ENCODE peak calls at places on chromosomes 6 and 20, in four cellular contexts. L is GM12878, V is HepG2, W is K562. F is an unnamed sample.

GRCh38 chr20:6299451-6299850 is 176.6 kb upstream of the FERMT1 start:
- DNase-seq in L (no peak), W (no peak), V (no peak), F (no peak)

GRCh38 chr6:110034637-110035096 is 56.6 kb downstream of the GPR6 start:
- DNase-seq in V (no peak), W (no peak), L (no peak), F (no peak)

GRCh38 chr6:160137989-160138835 is 16.6 kb downstream of the SLC22A1 start:
- DNase-seq in W (peak; percentile 73), L (peak; percentile 23), V (peak; percentile 57), F (peak; percentile 66)

GRCh38 chr20:3094848-3095629 is 10.5 kb upstream of the AVP start:
- DNase-seq in W (no peak), V (no peak), L (no peak), F (no peak)

GRCh38 chr6:110255356-110255755 is 75.1 kb downstream of the CDC40 start:
- DNase-seq in V (no peak), L (no peak), W (peak; percentile 16), F (peak; percentile 63)

GRCh38 chr6:12751694-12752304 is 35.2 kb downstream of the PHACTR1 start:
- DNase-seq in W (peak; percentile 52), L (no peak), V (peak; percentile 35), F (peak; percentile 86)

GRCh38 chr6:137226682-137227081 is 7.5 kb upstream of the IFNGR1 start:
- DNase-seq in W (no peak), L (no peak), V (no peak), F (no peak)

GRCh38 chr6:107590378-107590777 is 100.5 kb downstream of the SOBP start:
- DNase-seq in W (no peak), L (no peak), V (no peak), F (no peak)

GRCh38 chr20:37939701-37940151 is 36.8 kb downstream of the VSTM2L start:
- DNase-seq in V (no peak), W (no peak), L (no peak), F (no peak)

GRCh38 chr6:14079433-14079832 is 38.1 kb upstream of the CD83 start:
- DNase-seq in V (no peak), L (no peak), W (no peak), F (no peak)

GRCh38 chr6:27250277-27250954 is 2.9 kb downstream of the PRSS16 start:
- DNase-seq in L (no peak), V (no peak), W (no peak), F (no peak)

GRCh38 chr6:24719125-24719931 is at the start of gene C6orf62:
- DNase-seq in L (peak; percentile 20), W (peak; percentile 65), V (no peak), F (no peak)

GRCh38 chr6:74768120-74768519 is 437.7 kb downstream of the COL12A1 start:
- DNase-seq in L (no peak), W (no peak), V (no peak), F (no peak)

GRCh38 chr6:17768388-17768787 is 61.7 kb upstream of the NUP153 start:
- DNase-seq in W (peak; percentile 12), L (no peak), V (peak; percentile 9), F (no peak)

GRCh38 chr6:21396313-21396712 is 197.2 kb upstream of the SOX4 start:
- DNase-seq in V (no peak), W (no peak), L (no peak), F (no peak)

GRCh38 chr6:98977606-98978292 is 30.0 kb upstream of the FBXL4 start:
- DNase-seq in V (no peak), L (no peak), W (no peak), F (no peak)

GRCh38 chr20:15176929-15177328 is 839.5 kb upstream of the FLRT3 start:
- DNase-seq in L (no peak), W (no peak), V (no peak), F (no peak)

GRCh38 chr6:151022492-151022891 is 157.0 kb downstream of the MTHFD1L start:
- DNase-seq in V (no peak), L (no peak), W (no peak), F (no peak)

GRCh38 chr6:25089442-25089841 is 153.7 kb upstream of the RIPOR2 start:
- DNase-seq in V (no peak), L (no peak), W (no peak), F (no peak)

GRCh38 chr6:66965227-66965626 is 1258.2 kb upstream of the EYS start:
- DNase-seq in L (no peak), V (no peak), W (no peak), F (no peak)

GRCh38 chr20:35134472-35134871 is 12.7 kb downstream of the EDEM2 start:
- DNase-seq in V (no peak), L (no peak), W (no peak), F (no peak)

GRCh38 chr6:169999367-169999766 is 247.9 kb downstream of the ERMARD start:
- DNase-seq in W (no peak), L (no peak), V (no peak), F (no peak)

GRCh38 chr6:70834520-70834919 is 122.3 kb downstream of the B3GAT2 start:
- DNase-seq in V (no peak), L (no peak), W (no peak), F (no peak)

GRCh38 chr6:112227411-112227810 is 27.0 kb downstream of the LAMA4 start:
- DNase-seq in W (no peak), V (no peak), L (no peak), F (no peak)

GRCh38 chr6:169500688-169501087 is 201.1 kb downstream of the WDR27 start:
- DNase-seq in W (no peak), L (no peak), V (no peak), F (no peak)

GRCh38 chr20:47487175-47487917 is 14.3 kb upstream of the NCOA3 start:
- DNase-seq in L (peak; percentile 99), V (no peak), W (peak; percentile 71), F (no peak)

GRCh38 chr6:76351275-76351674 is 278.8 kb upstream of the IMPG1 start:
- DNase-seq in W (no peak), V (peak; percentile 4), L (no peak), F (no peak)

GRCh38 chr20:7113577-7114466 is 346.3 kb downstream of the BMP2 start:
- DNase-seq in V (peak; percentile 49), L (no peak), W (peak; percentile 0), F (peak; percentile 75)

GRCh38 chr6:34834789-34835518 is 43.1 kb downstream of the BLTP3A start:
- DNase-seq in W (peak; percentile 80), L (no peak), V (no peak), F (no peak)

GRCh38 chr20:39394461-39394860 is 432.3 kb downstream of the DHX35 start:
- DNase-seq in L (no peak), V (no peak), W (no peak), F (no peak)

GRCh38 chr6:45681860-45682488 is 304.2 kb upstream of the SUPT3H start:
- DNase-seq in V (no peak), W (no peak), L (peak; percentile 95), F (no peak)

GRCh38 chr6:121504227-121504626 is 68.8 kb downstream of the GJA1 start:
- DNase-seq in V (no peak), L (no peak), W (no peak), F (no peak)

GRCh38 chr20:23061713-23062561 is 12.5 kb upstream of the THBD start:
- DNase-seq in L (no peak), W (peak; percentile 65), V (peak; percentile 29), F (peak; percentile 70)

GRCh38 chr6:9554806-9555205 is 860.1 kb downstream of the TFAP2A start:
- DNase-seq in L (no peak), W (no peak), V (no peak), F (no peak)

GRCh38 chr20:41138217-41138526 is 829 bp downstream of the PLCG1 start:
- DNase-seq in L (no peak), V (peak; percentile 39), W (no peak), F (no peak)

GRCh38 chr20:10752206-10752605 is 78.4 kb upstream of the JAG1 start:
- DNase-seq in W (no peak), L (no peak), V (no peak), F (no peak)

GRCh38 chr6:149896491-149896890 is 1.4 kb downstream of the RAET1E start:
- DNase-seq in V (no peak), L (no peak), W (no peak), F (no peak)

GRCh38 chr6:4942673-4943009 is 61.2 kb downstream of the RPP40 start:
- DNase-seq in W (no peak), L (no peak), V (no peak), F (no peak)
- TF ChIP-seq CREM in W (no peak), L (no peak), V (no peak), F (no peak)

DNA sequence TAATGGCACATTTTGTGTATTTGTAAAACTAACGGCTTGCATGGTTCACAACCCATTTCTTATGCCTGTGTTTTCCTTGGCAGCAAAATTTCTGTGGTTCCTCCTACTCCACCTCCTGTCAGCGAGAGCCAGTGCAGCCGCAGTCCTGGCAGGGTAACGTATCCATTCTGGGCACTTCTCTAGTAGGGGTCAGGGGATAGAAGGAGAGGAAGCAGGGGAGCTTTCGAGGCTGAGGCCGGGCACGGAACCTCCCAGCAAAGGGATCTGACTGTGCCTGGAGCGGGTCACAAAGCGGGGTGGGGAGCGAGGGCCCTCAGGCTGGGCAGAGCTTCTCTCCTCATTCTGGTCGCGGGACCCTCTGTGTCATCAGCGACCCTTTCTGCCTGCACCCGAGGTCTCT is 58.4 kb downstream of the SYTL3 start:
- DNase-seq in V (no peak), W (no peak), L (no peak), F (no peak)
- TF ChIP-seq CREM in V (no peak), W (no peak), L (no peak), F (no peak)

GRCh38 chr6:4023240-4023639 is 55.7 kb downstream of the FAM217A start:
- DNase-seq in V (peak; percentile 37), L (no peak), W (no peak), F (no peak)

GRCh38 chr6:4025681-4026080 is 53.3 kb downstream of the FAM217A start:
- DNase-seq in L (no peak), V (no peak), W (no peak), F (no peak)

GRCh38 chr6:4020822-4021132 is 58.2 kb downstream of the FAM217A start:
- DNase-seq in L (no peak), W (no peak), V (no peak), F (no peak)

GRCh38 chr6:4021133-4021861 is 57.6 kb downstream of the FAM217A start:
- DNase-seq in W (peak; percentile 99), V (peak; percentile 98), L (peak; percentile 83), F (peak; percentile 90)

DNA sequence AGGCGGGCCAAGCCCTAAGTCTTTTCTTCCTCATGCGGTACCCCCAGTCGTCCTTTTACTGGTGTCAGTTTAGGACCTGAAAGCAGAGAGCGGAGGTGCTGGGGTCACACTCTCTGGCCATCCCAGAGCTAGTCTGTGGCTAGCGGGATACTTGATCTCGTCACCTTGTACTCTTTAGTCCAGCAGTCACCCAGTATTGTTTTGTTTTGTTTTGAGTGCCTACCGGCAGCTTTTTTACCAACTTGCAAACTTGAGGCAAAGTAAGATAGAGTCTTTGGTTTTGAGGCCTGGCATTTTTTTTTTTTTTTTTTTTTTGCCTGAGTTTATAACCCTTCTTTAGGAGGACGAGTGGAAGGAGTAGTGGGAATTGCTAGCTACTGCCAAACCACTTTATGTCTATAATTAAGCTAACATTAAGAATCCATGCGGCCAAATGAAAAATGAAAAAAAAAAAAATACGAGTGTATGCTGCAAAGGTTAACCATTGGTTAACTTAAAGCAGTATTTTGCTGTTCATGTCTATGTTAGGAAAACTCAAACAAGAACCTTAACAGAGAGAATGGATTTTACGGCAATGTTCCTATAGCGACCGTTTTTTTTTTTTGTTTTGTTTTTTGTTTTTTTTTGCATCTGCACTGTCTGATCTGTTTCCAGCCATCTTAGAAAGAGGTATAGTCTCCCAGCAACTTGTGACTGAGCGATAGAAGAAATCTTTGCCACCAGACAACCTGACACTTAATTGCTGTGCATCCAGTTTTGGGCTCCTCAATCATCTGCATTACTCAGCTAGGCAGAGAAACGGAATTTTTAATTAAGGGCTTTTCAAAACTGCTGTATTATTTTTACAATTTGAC is 56.8 kb downstream of the FAM217A start:
- DNase-seq in V (peak; percentile 41), W (peak; percentile 59), L (no peak), F (no peak)
- TF ChIP-seq CREM in V (no peak), W (no peak), L (no peak), F (no peak)

GRCh38 chr6:163023700-163024099 is 295.9 kb downstream of the PACRG start:
- DNase-seq in V (no peak), W (no peak), L (no peak), F (no peak)
- TF ChIP-seq CREM in V (no peak), W (no peak), L (no peak), F (no peak)

F was measured in WTC11.